ENCODE peak calls at places on chromosomes 6 and 20, in nine cellular contexts. W is LHCN-M2; D is AG04450; I is GOT3; L is activated CD8-positive, alpha-beta memory T cell treated with anti-CD3 and anti-CD28 coated beads for 24 hours; H is MV-4-11; B is T-helper 2 cell; G is left ventricle myocardium superior; X is mesothelial cell of epicardium. V is an unnamed sample.

GRCh38 chr6:118882314-118882905 is 11.5 kb upstream of the ASF1A start:
- DNase-seq in W (no peak), D (no peak), I (no peak), L (no peak), H (no peak), B (no peak), G (no peak), X (no peak), V (no peak)

GRCh38 chr6:8535505-8535904 is 100.2 kb upstream of the SLC35B3 start:
- DNase-seq in W (no peak), D (no peak), I (no peak), L (no peak), H (no peak), B (no peak), G (no peak), X (no peak), V (no peak)

GRCh38 chr6:73491371-73491770 is 29.5 kb downstream of the EEF1A1 start:
- DNase-seq in W (peak; percentile 22), D (no peak), I (no peak), L (no peak), H (no peak), B (no peak), G (no peak), X (no peak), V (no peak)

GRCh38 chr6:18446771-18447170 is 59.6 kb downstream of the RNF144B start:
- DNase-seq in W (no peak), D (no peak), I (no peak), L (no peak), H (no peak), B (no peak), G (no peak), X (no peak), V (no peak)

GRCh38 chr6:44869321-44869897 is 458.7 kb upstream of the RUNX2 start:
- DNase-seq in W (no peak), D (no peak), I (no peak), L (no peak), H (no peak), B (no peak), G (no peak), X (no peak), V (no peak)

GRCh38 chr20:58086763-58087566 is 141.5 kb downstream of the ANKRD60 start:
- DNase-seq in W (peak; percentile 57), D (no peak), I (no peak), L (peak; percentile 33), H (no peak), B (no peak), G (no peak), X (peak; percentile 51), V (no peak)

GRCh38 chr6:142695016-142695415 is 250.0 kb downstream of the HIVEP2 start:
- DNase-seq in W (no peak), D (no peak), I (no peak), L (no peak), H (no peak), B (no peak), G (peak; percentile 46), X (no peak), V (no peak)

GRCh38 chr6:45822269-45822812 is 193.3 kb downstream of the CLIC5 start:
- DNase-seq in W (no peak), D (no peak), I (no peak), L (no peak), H (peak; percentile 85), B (no peak), G (no peak), X (no peak), V (no peak)

GRCh38 chr20:3909952-3910366 is 20.8 kb downstream of the PANK2 start:
- DNase-seq in W (no peak), D (no peak), I (no peak), L (no peak), H (no peak), B (no peak), G (no peak), X (no peak), V (no peak)

GRCh38 chr6:88587158-88587537 is 376.3 kb downstream of the RNGTT start:
- DNase-seq in W (no peak), D (no peak), I (no peak), L (no peak), H (no peak), B (no peak), G (no peak), X (no peak), V (no peak)

GRCh38 chr6:6798430-6798829 is 209.9 kb downstream of the LY86 start:
- DNase-seq in W (no peak), D (no peak), I (no peak), L (peak; percentile 44), H (peak; percentile 51), B (no peak), G (no peak), X (no peak), V (no peak)